ENCODE peak calls at places on chromosomes 7 and 10, in six cellular contexts. U is T1000; C is Calu3; A is posterior cingulate gyrus; N is activated gamma-delta T cell treated with anti-CD3 and anti-CD28 coated beads, Interleukin-2, amount 50 U/mL, for 16 hours; F is GM20000. O is an unnamed sample.
A peak's percentile ranks its signal among the peaks of the same experiment; 100 is the strongest.

GRCh38 chr7:44535348-44536064 is 5.6 kb downstream of the NPC1L1 start:
- DNase-seq in U (no peak), C (no peak), A (no peak), N (no peak), F (no peak), O (no peak)

GRCh38 chr10:21498416-21498815 is 27.1 kb downstream of the SKIDA1 start:
- DNase-seq in U (no peak), C (no peak), A (no peak), N (no peak), F (no peak), O (no peak)

GRCh38 chr10:127151541-127151940 is 44.9 kb downstream of the INSYN2A start:
- DNase-seq in U (no peak), C (no peak), A (no peak), N (no peak), F (no peak), O (no peak)

GRCh38 chr7:139708541-139708940 is 69.3 kb downstream of the HIPK2 start:
- DNase-seq in U (no peak), C (no peak), A (no peak), N (no peak), F (peak; percentile 52), O (no peak)

GRCh38 chr7:254337-255037 is 35.5 kb upstream of the FOXL3 start:
- DNase-seq in U (no peak), C (no peak), A (no peak), N (no peak), F (no peak), O (no peak)

GRCh38 chr10:23417254-23417653 is 21.6 kb upstream of the OTUD1 start:
- DNase-seq in U (no peak), C (no peak), A (no peak), N (no peak), F (no peak), O (no peak)

GRCh38 chr10:60456053-60456452 is 66.4 kb upstream of the ANK3 start:
- DNase-seq in U (peak; percentile 27), C (no peak), A (no peak), N (no peak), F (no peak), O (no peak)

GRCh38 chr7:151721694-151722093 is 155.2 kb downstream of the PRKAG2 start:
- DNase-seq in U (no peak), C (no peak), A (no peak), N (no peak), F (no peak), O (no peak)

GRCh38 chr10:48518926-48519730 is 85.7 kb downstream of the ARHGAP22 start:
- DNase-seq in U (no peak), C (no peak), A (no peak), N (no peak), F (no peak), O (no peak)

GRCh38 chr10:86213148-86213547 is 153.4 kb downstream of the GRID1 start:
- DNase-seq in U (no peak), C (no peak), A (no peak), N (no peak), F (no peak), O (no peak)

O was measured in body of pancreas.